ENCODE peak calls at places on chromosomes 13 and 19, in four cellular contexts. R is endothelial cell of umbilical vein, P is fibroblast of lung, I is breast epithelium. H is an unnamed sample.

GRCh38 chr19:46602392-46603194 is 1.5 kb downstream of the CALM3 start:
- DNase-seq in R (no peak), I (no peak), P (no peak), H (peak)

GRCh38 chr13:21240586-21240985 is 64.1 kb downstream of the MRPL57 start:
- DNase-seq in P (no peak), I (no peak), R (peak), H (no peak)

GRCh38 chr19:23665651-23666410 is 21.2 kb downstream of the ZNF675 start:
- DNase-seq in R (no peak), P (no peak), I (no peak), H (no peak)

GRCh38 chr19:53980553-53981407 is 10.7 kb upstream of the CACNG6 start:
- DNase-seq in R (peak), I (no peak), P (peak), H (no peak)

GRCh38 chr13:25421602-25422001 is 49.8 kb downstream of the ATP8A2 start:
- DNase-seq in I (no peak), P (no peak), R (no peak), H (no peak)

GRCh38 chr13:34416833-34417425 is 525.1 kb upstream of the NBEA start:
- DNase-seq in I (no peak), R (no peak), P (peak), H (no peak)

GRCh38 chr19:29714371-29714952 is 599 bp downstream of the C19orf12 start:
- DNase-seq in P (no peak), R (no peak), I (no peak), H (no peak)

GRCh38 chr19:49818691-49819331 is 722 bp downstream of the MED25 start:
- DNase-seq in I (no peak), P (no peak), R (no peak), H (no peak)

GRCh38 chr19:1244693-1245451 is 3.3 kb downstream of the ATP5F1D start:
- DNase-seq in I (no peak), P (no peak), R (no peak), H (no peak)

GRCh38 chr13:41547253-41548000 is 90.1 kb downstream of the RGCC start:
- DNase-seq in R (no peak), P (no peak), I (no peak), H (peak)

GRCh38 chr19:748274-748598 is 2.7 kb upstream of the MISP start:
- DNase-seq in I (no peak), P (no peak), R (no peak), H (no peak)

GRCh38 chr19:42519108-42519507 is 9.2 kb downstream of the CEACAM1 start:
- DNase-seq in R (no peak), I (no peak), P (no peak), H (no peak)

GRCh38 chr19:39106201-39106600 is 19.4 kb upstream of the PAK4 start:
- DNase-seq in I (no peak), P (no peak), R (no peak), H (no peak)

GRCh38 chr13:63614874-63615612 is 2199.4 kb upstream of the PCDH20 start:
- DNase-seq in R (no peak), P (no peak), I (no peak), H (no peak)

GRCh38 chr13:37175996-37176395 is 70.5 kb upstream of the CSNK1A1L start:
- DNase-seq in P (peak), I (no peak), R (peak), H (no peak)

GRCh38 chr19:30333291-30334065 is 38.7 kb upstream of the ZNF536 start:
- DNase-seq in I (no peak), R (no peak), P (no peak), H (no peak)

GRCh38 chr13:51396352-51396751 is 56.5 kb downstream of the INTS6 start:
- DNase-seq in P (peak), R (no peak), I (no peak), H (no peak)

GRCh38 chr13:24038405-24038804 is 122.1 kb upstream of the SPATA13 start:
- DNase-seq in P (peak), I (no peak), R (peak), H (no peak)

GRCh38 chr13:32261567-32261966 is 53.6 kb downstream of the ZAR1L start:
- DNase-seq in R (peak), P (peak), I (no peak), H (peak)

GRCh38 chr19:36409841-36410240 is 8.6 kb downstream of the ZFP82 start:
- DNase-seq in R (no peak), P (no peak), I (no peak), H (no peak)

GRCh38 chr13:21813110-21813509 is 142.2 kb downstream of the FGF9 start:
- DNase-seq in P (no peak), R (no peak), I (no peak), H (no peak)

GRCh38 chr13:52969373-52969772 is 59.2 kb upstream of the OLFM4 start:
- DNase-seq in P (no peak), I (no peak), R (no peak), H (no peak)

GRCh38 chr13:106241974-106242373 is 293.5 kb downstream of the EFNB2 start:
- DNase-seq in I (no peak), R (no peak), P (no peak), H (no peak)

GRCh38 chr19:474126-475078 is 13.6 kb upstream of the SHC2 start:
- DNase-seq in P (no peak), I (no peak), R (no peak), H (no peak)

GRCh38 chr19:6987850-6988249 is 33.4 kb downstream of the MBD3L2B start:
- DNase-seq in I (no peak), P (no peak), R (no peak), H (no peak)

GRCh38 chr19:41398603-41399002 is 985 bp downstream of the BCKDHA start:
- DNase-seq in R (no peak), I (no peak), P (no peak), H (no peak)

GRCh38 chr13:73767747-73768315 is 366.4 kb downstream of the KLF12 start:
- DNase-seq in P (no peak), I (no peak), R (no peak), H (no peak)

GRCh38 chr13:49441846-49442245 is 2.0 kb downstream of the CAB39L start:
- DNase-seq in P (peak), I (no peak), R (peak), H (no peak)

GRCh38 chr19:15249912-15250634 is 17.8 kb upstream of the EPHX3 start:
- DNase-seq in I (no peak), P (peak), R (peak), H (no peak)

GRCh38 chr19:6374179-6374709 is 1.5 kb downstream of the PSPN start:
- DNase-seq in R (no peak), I (no peak), P (no peak), H (no peak)

GRCh38 chr13:84553252-84553651 is 671.0 kb upstream of the SLITRK1 start:
- DNase-seq in R (no peak), I (no peak), P (no peak), H (no peak)

GRCh38 chr13:33610471-33611015 is 207.4 kb upstream of the RFC3 start:
- DNase-seq in I (no peak), P (no peak), R (no peak), H (peak)

GRCh38 chr13:49690133-49690989 is 925 bp downstream of the EBPL start:
- DNase-seq in I (no peak), R (peak), P (peak), H (no peak)

GRCh38 chr13:99028890-99029289 is 51.0 kb upstream of the DOCK9 start:
- DNase-seq in I (no peak), R (no peak), P (no peak), H (no peak)

GRCh38 chr13:21668665-21669599 is 1.9 kb upstream of the FGF9 start:
- DNase-seq in I (no peak), P (peak), R (no peak), H (no peak)

GRCh38 chr19:7494416-7495098 is 5.7 kb upstream of the PEX11G start:
- DNase-seq in R (no peak), I (no peak), P (peak), H (peak)

GRCh38 chr13:31773538-31773937 is 34.2 kb downstream of the RXFP2 start:
- DNase-seq in I (no peak), R (peak), P (peak), H (no peak)

GRCh38 chr13:97440598-97440997 is 6.6 kb downstream of the RAP2A start:
- DNase-seq in R (no peak), P (no peak), I (no peak), H (no peak)

DNA sequence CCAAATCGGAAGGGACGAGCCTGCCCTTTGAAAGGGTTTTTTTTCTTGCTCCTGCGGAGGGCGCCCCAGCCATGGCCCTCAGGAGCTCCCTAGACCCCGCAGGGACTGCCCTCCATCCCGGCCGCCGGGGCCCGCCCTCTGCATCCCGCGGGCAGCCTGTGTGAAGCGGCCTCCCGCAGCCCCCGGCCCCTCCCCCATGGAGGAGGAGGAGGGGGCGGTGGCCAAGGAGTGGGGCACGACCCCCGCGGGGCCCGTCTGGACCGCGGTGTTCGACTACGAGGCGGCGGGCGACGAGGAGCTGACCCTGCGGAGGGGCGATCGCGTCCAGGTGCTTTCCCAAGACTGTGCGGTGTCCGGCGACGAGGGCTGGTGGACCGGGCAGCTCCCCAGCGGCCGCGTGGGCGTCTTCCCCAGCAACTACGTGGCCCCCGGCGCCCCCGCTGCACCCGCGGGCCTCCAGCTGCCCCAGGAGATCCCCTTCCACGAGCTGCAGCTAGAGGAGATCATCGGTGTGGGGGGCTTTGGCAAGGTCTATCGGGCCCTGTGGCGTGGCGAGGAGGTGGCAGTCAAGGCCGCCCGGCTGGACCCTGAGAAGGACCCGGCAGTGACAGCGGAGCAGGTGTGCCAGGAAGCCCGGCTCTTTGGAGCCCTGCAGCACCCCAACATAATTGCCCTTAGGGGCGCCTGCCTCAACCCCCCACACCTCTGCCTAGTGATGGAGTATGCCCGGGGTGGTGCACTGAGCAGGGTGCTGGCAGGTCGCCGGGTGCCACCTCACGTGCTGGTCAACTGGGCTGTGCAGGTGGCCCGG is 815 bp downstream of the MAP3K10 start:
- DNase-seq in P (peak), I (no peak), R (peak), H (no peak)
- H3K27ac ChIP-seq in P (peak), I (peak), R (no peak), H (no peak)

DNA sequence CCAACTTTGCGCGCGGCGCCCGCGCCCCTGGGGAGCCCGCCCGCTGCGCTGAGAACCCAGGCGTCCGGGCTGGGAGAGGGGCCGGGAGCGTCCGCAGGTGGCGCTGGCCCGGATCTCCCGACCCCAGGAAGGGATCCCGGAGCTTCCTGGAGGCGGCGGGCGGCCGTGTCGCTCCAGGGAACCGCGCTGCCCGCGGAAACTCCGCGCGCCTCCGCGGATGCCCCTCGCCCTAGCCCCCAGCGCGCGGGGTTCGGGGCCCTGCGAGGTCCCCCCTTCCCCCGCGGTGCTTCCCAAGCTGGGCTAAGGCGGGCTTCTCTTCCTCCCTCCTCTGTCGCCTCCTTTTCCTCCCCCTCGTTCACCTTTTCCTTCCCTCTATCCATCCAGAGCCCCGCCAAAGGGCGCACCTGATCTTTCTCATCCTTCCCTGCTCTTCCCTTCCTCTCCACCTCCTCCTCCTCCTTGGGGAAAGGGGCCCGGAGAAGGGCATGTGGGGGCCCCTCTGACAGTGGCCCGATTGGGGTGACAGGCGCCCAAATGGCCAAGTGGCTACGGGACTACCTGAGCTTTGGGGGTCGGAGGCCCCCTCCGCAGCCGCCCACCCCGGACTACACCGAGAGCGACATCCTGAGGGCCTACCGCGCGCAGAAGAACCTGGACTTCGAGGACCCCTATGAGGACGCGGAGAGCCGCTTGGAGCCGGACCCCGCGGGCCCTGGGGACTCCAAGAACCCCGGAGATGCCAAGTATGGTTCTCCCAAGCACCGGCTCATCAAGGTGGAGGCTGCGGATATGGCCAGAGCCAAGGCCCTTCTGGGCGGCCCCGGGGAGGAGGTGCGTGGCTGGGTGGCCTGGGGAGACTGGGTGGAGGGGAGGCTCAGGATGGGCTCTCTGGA is 710 bp downstream of the SHD start:
- DNase-seq in R (no peak), P (no peak), I (no peak), H (no peak)
- H3K27ac ChIP-seq in R (no peak), P (no peak), I (no peak), H (no peak)

GRCh38 chr19:33434886-33435705 is 61.6 kb downstream of the CEBPG start:
- DNase-seq in P (peak), I (no peak), R (no peak), H (no peak)
- H3K27ac ChIP-seq in P (no peak), I (no peak), R (no peak), H (no peak)

GRCh38 chr19:48635263-48635965 is 1.8 kb downstream of the DBP start:
- DNase-seq in P (no peak), R (peak), I (peak), H (peak)

GRCh38 chr19:48634424-48635262 is 2.5 kb downstream of the DBP start:
- DNase-seq in I (peak), P (peak), R (peak), H (peak)

GRCh38 chr19:48637449-48637947 is 319 bp upstream of the DBP start:
- DNase-seq in P (peak), R (peak), I (peak), H (peak)

GRCh38 chr19:48636859-48637448 is at the start of gene DBP:
- DNase-seq in P (no peak), I (no peak), R (no peak), H (peak)

DNA sequence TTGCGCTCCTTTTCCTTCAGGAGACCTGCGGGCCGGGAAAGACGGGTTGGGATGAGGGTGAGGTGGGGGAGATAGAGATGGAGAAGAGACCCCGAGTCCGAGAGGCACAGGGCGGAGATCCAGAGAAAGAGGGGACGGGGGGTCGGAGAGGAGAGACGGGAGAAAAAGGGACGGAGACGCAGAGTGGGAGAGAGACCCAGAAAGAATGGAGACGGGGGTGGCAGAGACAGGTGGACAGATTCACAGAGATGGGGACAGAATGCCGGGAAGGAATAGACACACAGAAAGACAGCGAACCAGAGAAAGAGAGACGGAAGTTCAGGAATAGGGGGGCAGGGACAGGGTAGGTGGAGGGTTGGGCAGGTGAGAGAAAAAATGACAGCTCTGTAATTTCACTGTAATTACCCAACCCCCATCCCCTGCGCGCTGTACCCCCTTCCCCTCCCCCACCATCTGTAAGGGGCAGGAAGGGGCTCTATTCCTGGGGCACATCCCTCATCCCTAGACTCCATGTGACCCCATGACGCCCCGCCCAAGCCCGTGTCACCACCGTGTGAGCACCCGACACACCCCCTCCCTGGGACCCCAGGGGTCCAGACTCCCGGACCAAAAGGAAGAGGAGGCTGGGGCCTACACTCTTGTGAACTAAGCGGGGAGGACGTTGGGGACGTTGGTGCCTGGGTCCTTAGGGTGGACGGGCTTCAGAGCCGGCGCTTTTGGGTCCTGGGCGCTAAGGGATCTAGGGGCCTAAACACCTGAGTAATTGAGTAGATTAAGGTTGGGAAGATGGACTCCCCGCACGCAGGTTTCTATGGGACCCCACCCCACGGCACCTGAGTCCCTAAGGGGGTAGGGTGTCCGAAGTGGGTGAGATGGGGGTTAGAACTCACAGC is 967 bp downstream of the DBP start:
- DNase-seq in R (no peak), I (no peak), P (no peak), H (no peak)
- H3K27ac ChIP-seq in R (no peak), I (peak), P (no peak), H (peak)

GRCh38 chr13:112905086-112905485 is 63.9 kb upstream of the MCF2L start:
- DNase-seq in P (no peak), I (peak), R (no peak), H (no peak)
- H3K27ac ChIP-seq in P (no peak), I (peak), R (no peak), H (no peak)

GRCh38 chr13:40193290-40194203 is 472.9 kb downstream of the FOXO1 start:
- DNase-seq in P (peak), I (no peak), R (peak), H (peak)
- H3K27ac ChIP-seq in P (no peak), I (peak), R (peak), H (peak)

GRCh38 chr19:4707322-4707721 is 16.3 kb downstream of the DPP9 start:
- DNase-seq in P (no peak), I (no peak), R (no peak), H (no peak)
- H3K27ac ChIP-seq in P (no peak), I (peak), R (no peak), H (no peak)

H was measured in caudate nucleus.